ENCODE peak calls at places on chromosomes 5 and 9, in six cellular contexts. S, N, H, U, D and T are unnamed samples.

GRCh38 chr5:111741270-111741669 is 15.7 kb downstream of the NREP start:
- DNase-seq in S (no peak), N (peak), H (no peak), U (no peak), D (no peak), T (no peak)

GRCh38 chr9:13090588-13090987 is 188.9 kb downstream of the MPDZ start:
- DNase-seq in S (no peak), N (no peak), H (no peak), U (no peak), D (no peak), T (no peak)

GRCh38 chr5:52580921-52581320 is 206.8 kb upstream of the ITGA1 start:
- DNase-seq in S (no peak), N (no peak), H (peak), U (no peak), D (no peak), T (no peak)

GRCh38 chr9:79812507-79813261 is 240.9 kb downstream of the TLE4 start:
- DNase-seq in S (no peak), N (no peak), H (peak), U (no peak), D (no peak), T (no peak)

GRCh38 chr5:116084231-116084630 is 594 bp upstream of the COMMD10 start:
- DNase-seq in S (no peak), N (peak), H (peak), U (peak), D (peak), T (no peak)

GRCh38 chr5:68047035-68047434 is 168.5 kb upstream of the PIK3R1 start:
- DNase-seq in S (no peak), N (no peak), H (no peak), U (no peak), D (no peak), T (no peak)

GRCh38 chr5:111116550-111116949 is 24.4 kb downstream of the WDR36 start:
- DNase-seq in S (no peak), N (no peak), H (no peak), U (no peak), D (no peak), T (no peak)

GRCh38 chr9:70421272-70422180 is 7.1 kb upstream of the KLF9 start:
- DNase-seq in S (peak), N (peak), H (peak), U (no peak), D (no peak), T (no peak)

GRCh38 chr9:125784286-125785049 is 37.3 kb downstream of the PBX3 start:
- DNase-seq in S (no peak), N (no peak), H (no peak), U (no peak), D (no peak), T (no peak)

GRCh38 chr9:125821078-125821477 is 73.9 kb downstream of the PBX3 start:
- DNase-seq in S (no peak), N (no peak), H (no peak), U (no peak), D (no peak), T (no peak)

GRCh38 chr5:169139381-169140125 is 161.4 kb downstream of the SLIT3 start:
- DNase-seq in S (no peak), N (peak), H (no peak), U (no peak), D (no peak), T (no peak)

GRCh38 chr5:2239237-2239910 is 356.6 kb upstream of the IRX4 start:
- DNase-seq in S (no peak), N (peak), H (peak), U (no peak), D (no peak), T (no peak)

GRCh38 chr5:154697335-154697734 is 57.8 kb upstream of the LARP1 start:
- DNase-seq in S (no peak), N (no peak), H (no peak), U (no peak), D (no peak), T (no peak)

GRCh38 chr5:98309785-98310566 is 463.5 kb upstream of the RGMB start:
- DNase-seq in S (no peak), N (peak), H (peak), U (no peak), D (no peak), T (no peak)

GRCh38 chr9:77449177-77450092 is 198.7 kb downstream of the GNA14 start:
- DNase-seq in S (no peak), N (no peak), H (peak), U (no peak), D (no peak), T (no peak)

GRCh38 chr9:100074093-100074492 is 24.7 kb downstream of the ERP44 start:
- DNase-seq in S (no peak), N (no peak), H (no peak), U (no peak), D (no peak), T (no peak)

GRCh38 chr5:36696059-36696673 is 89.8 kb downstream of the SLC1A3 start:
- DNase-seq in S (peak), N (peak), H (peak), U (peak), D (no peak), T (no peak)

GRCh38 chr5:5164158-5164557 is 24.0 kb downstream of the ADAMTS16 start:
- DNase-seq in S (no peak), N (no peak), H (peak), U (no peak), D (no peak), T (no peak)

GRCh38 chr9:106179181-106179580 is 484.8 kb downstream of the TMEM38B start:
- DNase-seq in S (no peak), N (no peak), H (no peak), U (no peak), D (no peak), T (no peak)

GRCh38 chr5:175686826-175687225 is 29.0 kb downstream of the HRH2 start:
- DNase-seq in S (no peak), N (no peak), H (no peak), U (no peak), D (no peak), T (no peak)

GRCh38 chr5:73818357-73818756 is 192.4 kb downstream of the ARHGEF28 start:
- DNase-seq in S (no peak), N (no peak), H (no peak), U (no peak), D (no peak), T (no peak)

GRCh38 chr5:139565411-139566305 is 4.5 kb downstream of the UBE2D2 start:
- DNase-seq in S (peak), N (no peak), H (no peak), U (no peak), D (peak), T (no peak)

GRCh38 chr5:139141841-139142240 is 56.3 kb downstream of the SIL1 start:
- DNase-seq in S (peak), N (no peak), H (peak), U (no peak), D (no peak), T (peak)